ENCODE peak calls at places on chromosomes 5 and 9, in nine cellular contexts. N, R, T, I, C, D, P, S and A are unnamed samples.

GRCh38 chr5:6117212-6117611 is 261.1 kb downstream of the MED10 start:
- DNase-seq in D (no peak), I (no peak), T (no peak), P (no peak), C (no peak), S (no peak), N (no peak), R (no peak), A (no peak)

GRCh38 chr5:88882321-88883038 is 504 bp downstream of the MEF2C start:
- DNase-seq in C (no peak), T (no peak), R (no peak), N (no peak), I (peak), P (peak), S (no peak), D (peak), A (peak)

GRCh38 chr5:176162206-176162605 is 76.0 kb upstream of the SIMC1 start:
- DNase-seq in N (no peak), T (no peak), P (no peak), S (no peak), R (peak), I (no peak), C (no peak), D (no peak), A (no peak)

GRCh38 chr9:2354216-2354615 is 267.4 kb upstream of the VLDLR start:
- DNase-seq in C (no peak), D (no peak), T (no peak), S (no peak), N (no peak), P (no peak), I (no peak), R (no peak), A (no peak)

GRCh38 chr5:6296524-6296923 is 81.8 kb downstream of the MED10 start:
- DNase-seq in N (no peak), R (no peak), P (no peak), S (no peak), D (no peak), C (no peak), I (no peak), T (no peak), A (no peak)

GRCh38 chr9:112624711-112625707 is 92.9 kb downstream of the INIP start:
- DNase-seq in D (peak), P (no peak), S (no peak), R (no peak), T (no peak), C (no peak), I (no peak), N (no peak), A (no peak)

GRCh38 chr9:99445920-99446319 is 223.8 kb downstream of the SEC61B start:
- DNase-seq in D (peak), S (no peak), C (no peak), I (no peak), R (no peak), N (no peak), T (no peak), P (no peak), A (no peak)

GRCh38 chr9:136997830-136998234 is 1.5 kb upstream of the CLIC3 start:
- DNase-seq in S (no peak), T (no peak), R (no peak), N (no peak), I (peak), C (no peak), P (no peak), D (peak), A (no peak)

GRCh38 chr5:126805108-126805507 is 28.2 kb downstream of the LMNB1 start:
- DNase-seq in I (peak), R (peak), P (peak), C (no peak), D (peak), T (no peak), S (no peak), N (no peak), A (peak)

GRCh38 chr9:136629879-136630661 is 32.6 kb upstream of the EGFL7 start:
- DNase-seq in D (peak), T (no peak), I (peak), S (peak), N (peak), P (peak), C (no peak), R (peak), A (peak)

GRCh38 chr5:152505442-152506042 is 100.5 kb upstream of the NMUR2 start:
- DNase-seq in T (peak), P (peak), S (peak), D (peak), C (no peak), I (peak), R (peak), N (peak), A (peak)

GRCh38 chr5:146091881-146092280 is 13.5 kb downstream of the PLAC8L1 start:
- DNase-seq in S (no peak), C (no peak), R (no peak), N (no peak), D (no peak), P (no peak), I (no peak), T (no peak), A (peak)

GRCh38 chr5:109411627-109412026 is 1.9 kb upstream of the PJA2 start:
- DNase-seq in D (peak), R (no peak), P (peak), T (peak), I (peak), S (no peak), C (no peak), N (no peak), A (peak)

GRCh38 chr5:14932902-14933475 is 61.4 kb upstream of the ANKH start:
- DNase-seq in P (no peak), T (no peak), N (no peak), I (no peak), C (no peak), R (no peak), S (no peak), D (no peak), A (no peak)

GRCh38 chr9:125649315-125649714 is 57.7 kb downstream of the MAPKAP1 start:
- DNase-seq in D (peak), R (peak), P (peak), C (peak), S (no peak), T (no peak), N (peak), I (peak), A (peak)

GRCh38 chr9:133955821-133956411 is 36.2 kb downstream of the VAV2 start:
- DNase-seq in D (no peak), S (no peak), I (peak), R (no peak), C (no peak), T (no peak), P (peak), N (peak), A (peak)

GRCh38 chr9:134391319-134392231 is 65.3 kb downstream of the RXRA start:
- DNase-seq in C (no peak), R (no peak), P (no peak), S (no peak), T (no peak), I (no peak), D (no peak), N (peak), A (no peak)

GRCh38 chr5:157657516-157657915 is 5.3 kb upstream of the SOX30 start:
- DNase-seq in I (no peak), R (no peak), N (no peak), P (no peak), D (no peak), S (no peak), C (no peak), T (no peak), A (no peak)

GRCh38 chr5:122882836-122883235 is 37.4 kb downstream of the SNX24 start:
- DNase-seq in I (peak), P (peak), D (peak), C (no peak), S (no peak), N (no peak), R (no peak), T (no peak), A (peak)